ENCODE peak calls at places on chromosomes 1 and 21, in nine cellular contexts. M is PC-9, R is IMR-90, L is Peyer's patch, F is tibial nerve, J is thoracic aorta, O is keratinocyte, T is Karpas-422, D is gastrocnemius medialis. Q is an unnamed sample.

GRCh38 chr1:214933375-214933774 is 149.2 kb upstream of the KCNK2 start:
- DNase-seq in M (no peak), R (peak; percentile 39), L (no peak), F (no peak), J (no peak), O (no peak), T (no peak), D (no peak), Q (no peak)

GRCh38 chr1:216812966-216813365 is 89.7 kb upstream of the ESRRG start:
- DNase-seq in M (no peak), R (peak; percentile 88), L (no peak), F (no peak), J (no peak), O (no peak), T (no peak), D (peak; percentile 60), Q (no peak)

GRCh38 chr1:109529895-109530456 is 9.7 kb upstream of the GPR61 start:
- DNase-seq in M (no peak), R (no peak), L (no peak), F (no peak), J (no peak), O (no peak), T (peak; percentile 76), D (peak; percentile 78), Q (no peak)

GRCh38 chr1:160296036-160296435 is 11.1 kb upstream of the PEX19 start:
- DNase-seq in M (no peak), R (no peak), L (no peak), F (no peak), J (no peak), O (no peak), T (no peak), D (no peak), Q (no peak)

GRCh38 chr1:41278076-41278475 is 36.0 kb upstream of the SCMH1 start:
- DNase-seq in M (no peak), R (no peak), L (no peak), F (no peak), J (no peak), O (no peak), T (no peak), D (no peak), Q (no peak)

GRCh38 chr1:243264718-243265117 is 8.9 kb downstream of the SDCCAG8 start:
- DNase-seq in M (no peak), R (peak; percentile 91), L (no peak), F (no peak), J (no peak), O (no peak), T (no peak), D (no peak), Q (no peak)

GRCh38 chr1:192807221-192807967 is 1.4 kb upstream of the RGS2 start:
- DNase-seq in M (no peak), R (peak; percentile 56), L (no peak), F (no peak), J (no peak), O (no peak), T (peak; percentile 64), D (no peak), Q (no peak)

GRCh38 chr1:176111835-176112234 is 95.3 kb downstream of the COP1 start:
- DNase-seq in M (no peak), R (peak; percentile 78), L (no peak), F (no peak), J (no peak), O (no peak), T (no peak), D (no peak), Q (no peak)

GRCh38 chr1:165342588-165342987 is 13.9 kb downstream of the LMX1A start:
- DNase-seq in M (no peak), R (no peak), L (no peak), F (no peak), J (no peak), O (no peak), T (no peak), D (no peak), Q (no peak)

GRCh38 chr1:9859252-9860014 is 35.7 kb upstream of the CLSTN1 start:
- DNase-seq in M (no peak), R (peak; percentile 15), L (no peak), F (no peak), J (no peak), O (no peak), T (no peak), D (no peak), Q (no peak)

GRCh38 chr21:25722631-25723030 is 12.1 kb downstream of the ATP5PF start:
- DNase-seq in M (no peak), R (no peak), L (no peak), F (no peak), J (no peak), O (no peak), T (no peak), D (no peak), Q (no peak)

GRCh38 chr1:35885961-35886558 is 3.1 kb downstream of the AGO1 start:
- DNase-seq in M (no peak), R (no peak), L (no peak), F (no peak), J (no peak), O (no peak), T (peak; percentile 50), D (no peak), Q (no peak)

GRCh38 chr1:17307329-17307728 is 668 bp upstream of the PADI4 start:
- DNase-seq in M (no peak), R (no peak), L (no peak), F (no peak), J (no peak), O (no peak), T (no peak), D (no peak), Q (no peak)

GRCh38 chr21:45108808-45109800 is 34.7 kb downstream of the ADARB1 start:
- DNase-seq in M (no peak), R (no peak), L (no peak), F (no peak), J (no peak), O (no peak), T (no peak), D (no peak), Q (no peak)
- H3K4me1 ChIP-seq in M (no peaks in the 10 kb centered on the region), R (peaks cover 23% of the 10 kb centered on the region), L (peaks cover 23% of the 10 kb centered on the region), F (peaks cover 18% of the 10 kb centered on the region), J (peaks cover 84% of the 10 kb centered on the region), O (peaks cover 8% of the 10 kb centered on the region), T (peaks cover 26% of the 10 kb centered on the region), D (peaks cover 49% of the 10 kb centered on the region), Q (peaks cover 4% of the 10 kb centered on the region)

DNA sequence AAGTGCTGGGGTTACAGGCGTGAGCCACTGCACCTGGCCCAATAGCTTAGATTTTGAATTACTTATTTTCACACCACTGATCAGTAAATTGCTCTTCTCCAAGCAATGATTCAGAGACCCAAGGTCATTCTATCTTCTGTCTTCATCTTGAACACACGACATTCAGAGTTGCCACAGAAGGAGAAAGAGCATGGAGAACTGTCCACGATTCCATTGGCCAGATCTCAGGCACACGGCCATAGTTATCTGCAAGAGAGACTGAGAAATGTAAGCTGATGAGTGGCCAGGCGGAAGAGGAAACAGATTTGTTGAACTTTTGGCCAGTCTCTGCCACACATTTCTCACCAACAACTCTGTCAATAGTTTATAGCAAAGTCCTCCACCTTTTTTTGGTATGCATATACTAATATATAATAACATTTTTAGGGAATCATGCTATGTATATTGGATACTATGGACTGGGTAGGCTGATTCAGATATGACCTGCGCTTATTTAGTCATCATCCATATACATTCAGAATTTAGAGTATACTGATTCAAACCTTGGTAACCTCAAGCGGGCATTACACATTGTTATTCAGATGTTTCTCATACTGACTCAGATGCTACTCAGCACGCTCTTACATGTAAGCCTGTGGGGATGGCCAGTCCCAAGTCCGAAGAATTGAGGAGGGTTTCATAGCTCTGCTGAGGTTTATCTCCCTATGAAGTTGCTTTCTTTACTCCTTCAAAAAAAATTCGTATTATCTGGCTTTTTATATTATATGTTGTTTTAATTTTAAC is 25.5 kb upstream of the CAP1 start:
- DNase-seq in M (no peak), R (peak; percentile 97), L (no peak), F (no peak), J (no peak), O (peak; percentile 62), T (no peak), D (no peak), Q (no peak)
- H3K27ac ChIP-seq in M (peak overlapping the region; percentile 58), R (peak overlapping the region; percentile 20), L (no peak overlapping the region), F (no peak overlapping the region), J (no peak overlapping the region), O (peak overlapping the region; percentile 94), T (no peak overlapping the region), D (no peak overlapping the region), Q (no peak overlapping the region)

GRCh38 chr1:20365421-20366075 is 74.9 kb downstream of the VWA5B1 start:
- DNase-seq in M (no peak), R (no peak), L (no peak), F (no peak), J (no peak), O (no peak), T (no peak), D (no peak), Q (no peak)
- H3K27me3 ChIP-seq in M (no peaks in the 10 kb centered on the region), R (peaks cover 61% of the 10 kb centered on the region), L (peaks cover 28% of the 10 kb centered on the region), F (peaks cover 83% of the 10 kb centered on the region), J (peaks cover 7% of the 10 kb centered on the region), O (peaks cover 40% of the 10 kb centered on the region), T (peaks cover 3% of the 10 kb centered on the region), D (peaks cover 30% of the 10 kb centered on the region), Q (peaks cover 9% of the 10 kb centered on the region)

DNA sequence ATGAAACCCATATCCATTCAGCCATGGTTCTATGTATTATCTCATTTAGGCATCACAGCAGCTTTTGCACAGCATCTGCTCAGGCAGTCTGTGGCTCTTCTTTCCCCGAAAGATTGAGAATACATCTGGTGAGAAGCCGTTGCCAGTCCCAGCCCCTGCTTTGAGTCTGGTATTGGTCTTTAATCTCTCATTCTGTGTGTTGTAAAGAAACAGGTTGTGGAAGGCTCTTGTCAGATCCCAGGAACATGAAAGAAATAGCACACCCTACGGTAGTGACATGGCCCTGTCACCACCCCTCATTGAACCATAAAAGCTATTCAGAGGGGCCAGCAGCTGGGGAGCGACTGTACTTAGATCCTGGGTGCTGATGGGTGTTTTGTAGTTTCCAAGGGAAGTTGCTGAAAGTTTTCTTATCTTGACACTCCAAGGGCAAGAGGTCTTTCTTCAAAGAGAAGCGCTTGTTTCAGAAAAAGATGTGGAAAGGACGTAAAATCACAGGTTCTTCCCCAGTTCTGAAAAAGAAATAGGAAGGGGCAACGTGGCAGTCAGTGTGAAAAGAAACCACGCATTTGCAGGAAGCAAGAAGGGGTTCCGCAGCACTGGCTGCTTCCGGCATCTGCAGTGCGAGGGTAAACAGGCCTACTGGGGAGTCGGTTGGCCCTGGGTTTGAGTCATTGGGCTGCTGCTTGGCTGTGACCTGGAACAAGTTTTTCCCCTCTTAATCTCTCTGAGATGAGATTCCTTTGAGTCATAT is 145.0 kb downstream of the DHRS3 start:
- DNase-seq in M (no peak), R (no peak), L (peak; percentile 87), F (no peak), J (no peak), O (no peak), T (no peak), D (no peak), Q (no peak)
- H3K4me1 ChIP-seq in M (peaks cover 35% of the 10 kb centered on the region), R (peaks cover 19% of the 10 kb centered on the region), L (peaks cover 3% of the 10 kb centered on the region), F (peaks cover 59% of the 10 kb centered on the region), J (peaks cover 78% of the 10 kb centered on the region), O (peaks cover 4% of the 10 kb centered on the region), T (no peaks in the 10 kb centered on the region), D (peaks cover 65% of the 10 kb centered on the region), Q (peaks cover 28% of the 10 kb centered on the region)

DNA sequence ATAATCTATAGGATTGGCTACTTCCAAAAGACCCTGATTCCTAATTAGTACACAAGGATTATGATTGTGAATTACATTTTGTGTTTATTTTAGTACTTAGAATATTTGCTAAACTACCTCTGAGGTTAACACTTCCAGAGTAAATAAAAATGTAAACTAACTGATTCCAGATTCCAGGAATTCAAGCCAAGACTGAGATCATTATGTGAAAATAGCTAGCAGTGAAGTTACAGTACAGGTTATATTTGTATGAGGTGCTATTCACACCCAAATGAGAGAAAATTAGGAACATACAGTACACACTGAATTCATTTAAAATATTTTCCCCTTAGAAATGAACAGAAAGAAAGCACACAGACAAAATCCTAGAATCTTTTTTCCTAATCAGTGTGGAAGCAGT is 28.8 kb downstream of the TTLL7 start:
- DNase-seq in M (no peak), R (no peak), L (no peak), F (no peak), J (no peak), O (no peak), T (no peak), D (no peak), Q (no peak)
- H3K27ac ChIP-seq in M (no peak overlapping the region), R (no peak overlapping the region), L (no peak overlapping the region), F (no peak overlapping the region), J (peak overlapping the region; percentile 52), O (no peak overlapping the region), T (no peak overlapping the region), D (no peak overlapping the region), Q (no peak overlapping the region)

Q was measured in uterus.